ENCODE peak calls at places on chromosomes 6 and 20, in six cellular contexts. S is IMR-90, M is trophoblast cell, W is neuronal stem cell, I is mesenchymal stem cell, T is H1. D is an unnamed sample.

GRCh38 chr6:1335367-1336037 is 23.6 kb downstream of the FOXQ1 start:
- DNase-seq in M (peak; percentile 95), T (no peak), I (peak; percentile 83), W (no peak), S (peak; percentile 76), D (peak; percentile 33)

GRCh38 chr20:37880726-37881591 is 22.0 kb upstream of the VSTM2L start:
- DNase-seq in W (no peak), T (no peak), S (no peak), I (no peak), M (peak; percentile 33), D (no peak)

GRCh38 chr6:104682722-104683643 is 176.7 kb downstream of the HACE1 start:
- DNase-seq in I (peak; percentile 44), W (peak; percentile 54), T (peak; percentile 89), M (peak; percentile 52), S (peak; percentile 59), D (peak; percentile 77)

GRCh38 chr6:154721460-154721859 is 11.8 kb upstream of the SCAF8 start:
- DNase-seq in W (no peak), I (peak; percentile 51), T (no peak), S (peak; percentile 70), M (no peak), D (no peak)

GRCh38 chr6:53280207-53280606 is 68.5 kb downstream of the ELOVL5 start:
- DNase-seq in W (no peak), M (no peak), S (no peak), I (no peak), T (no peak), D (no peak)

GRCh38 chr20:61303675-61304074 is 51.6 kb downstream of the CDH4 start:
- DNase-seq in W (no peak), I (no peak), T (no peak), M (no peak), S (no peak), D (no peak)

GRCh38 chr20:31681769-31682168 is 40.9 kb downstream of the BCL2L1 start:
- DNase-seq in W (no peak), I (no peak), S (no peak), T (no peak), M (no peak), D (no peak)

GRCh38 chr6:12295558-12296254 is 5.5 kb downstream of the EDN1 start:
- DNase-seq in T (no peak), W (no peak), M (no peak), S (no peak), I (no peak), D (no peak)

GRCh38 chr6:40321616-40322015 is 265.5 kb downstream of the LRFN2 start:
- DNase-seq in T (no peak), W (no peak), S (no peak), M (no peak), I (no peak), D (no peak)

GRCh38 chr6:38068854-38069253 is 249.3 kb downstream of the ZFAND3 start:
- DNase-seq in S (no peak), W (no peak), T (no peak), M (no peak), I (no peak), D (no peak)
- H3K9ac ChIP-seq in S (no peak overlapping the region), W (no peak overlapping the region), T (no peak overlapping the region), M (no peak overlapping the region), I (peak overlapping the region; percentile 62), D (no peak overlapping the region)

DNA sequence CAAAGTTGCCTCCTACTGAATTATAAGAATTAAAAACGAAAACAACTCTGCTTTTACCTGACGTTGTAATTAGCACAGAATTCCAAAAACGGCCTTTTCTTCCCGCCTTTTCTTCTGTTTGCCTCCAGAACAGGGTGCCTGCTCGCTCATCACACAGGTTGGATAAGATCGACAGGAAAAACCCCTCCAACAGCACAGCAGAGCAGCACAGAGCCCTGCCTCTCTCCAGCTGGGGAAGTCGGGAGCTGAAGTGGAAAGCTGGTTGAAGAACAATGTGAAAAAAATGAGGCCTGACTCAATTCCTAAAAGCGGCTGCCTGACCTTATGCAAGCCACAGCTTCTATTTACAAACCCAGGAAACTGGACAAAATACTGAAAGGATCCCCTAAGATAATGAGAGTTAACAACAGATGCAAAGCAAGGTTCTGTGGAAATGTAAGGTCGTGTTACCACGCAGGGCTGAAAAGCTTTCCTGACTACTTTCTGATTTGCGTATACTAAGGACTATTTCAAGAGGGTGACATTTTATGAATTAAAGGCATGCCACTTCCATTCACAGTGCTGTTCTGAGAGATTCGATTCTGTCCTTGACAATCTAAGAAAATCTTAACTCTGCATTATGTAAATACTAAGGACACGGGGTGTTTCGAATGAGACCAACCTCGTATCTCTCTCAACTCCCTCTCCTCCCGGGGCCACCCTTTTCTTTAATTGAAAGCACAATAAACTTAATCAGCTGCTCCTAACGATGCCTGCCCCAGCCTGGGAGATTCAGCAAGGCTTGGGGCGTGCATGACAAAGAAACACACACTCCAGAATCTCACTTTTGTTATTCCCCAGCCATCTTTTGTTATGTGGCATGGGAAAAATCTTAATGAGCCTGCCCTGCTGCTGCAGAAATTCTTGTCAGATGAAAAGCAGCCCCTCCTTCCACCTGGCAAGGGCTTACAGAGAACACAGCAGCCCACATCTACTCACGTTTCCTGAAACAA is 117.1 kb downstream of the TTLL2 start:
- DNase-seq in W (peak; percentile 95), T (peak; percentile 63), I (peak; percentile 26), M (peak; percentile 73), S (no peak), D (peak; percentile 91)
- H2AFZ ChIP-seq in W (peak overlapping the region; percentile 77), T (no peak overlapping the region), I (no peak overlapping the region), M (no peak overlapping the region), S (no peak overlapping the region), D (no peak overlapping the region)

DNA sequence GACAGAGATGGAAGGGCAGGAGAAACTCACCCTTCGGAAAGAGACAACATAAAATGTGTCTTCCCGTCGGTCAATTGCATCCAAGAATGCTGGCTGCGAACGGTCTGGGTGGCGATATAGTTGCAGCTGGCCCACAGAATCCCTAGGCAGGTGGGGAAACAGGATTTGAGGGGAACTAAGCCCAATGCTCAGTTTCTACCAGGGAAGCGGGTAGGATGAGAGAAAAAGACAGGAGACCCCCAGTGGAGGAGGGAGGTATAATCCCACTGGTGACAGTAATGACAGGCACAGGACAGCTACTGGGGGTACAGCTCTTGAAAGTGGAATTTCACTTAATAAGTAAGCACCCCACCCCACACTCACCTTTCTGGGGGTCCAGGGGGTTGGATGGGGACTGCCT is 7.5 kb upstream of the TNXB start:
- DNase-seq in M (no peak), W (no peak), S (no peak), I (peak; percentile 64), T (no peak), D (no peak)
- H4K91ac ChIP-seq in M (no peak overlapping the region), W (no peak overlapping the region), S (peak overlapping the region; percentile 39), I (peak overlapping the region; percentile 83), T (no peak overlapping the region), D (no peak overlapping the region)

GRCh38 chr6:31727717-31728671 is 1.1 kb downstream of the DDAH2 start:
- DNase-seq in T (no peak), M (no peak), S (no peak), I (no peak), W (no peak), D (no peak)
- H3K9ac ChIP-seq in T (no peak overlapping the region), M (no peak overlapping the region), S (peak overlapping the region; percentile 29), I (peak overlapping the region; percentile 98), W (no peak overlapping the region), D (no peak overlapping the region)

GRCh38 chr6:130928993-130929678 is 101.9 kb downstream of the SMLR1 start:
- DNase-seq in T (no peak), M (no peak), W (no peak), I (no peak), S (peak; percentile 91), D (no peak)
- H2AFZ ChIP-seq in T (no peak overlapping the region), M (no peak overlapping the region), W (no peak overlapping the region), I (no peak overlapping the region), S (no peak overlapping the region), D (no peak overlapping the region)